ENCODE peak calls at places on chromosomes 2 and 18, in six cellular contexts. Q, S, C, U, X and N are unnamed samples. For H3K79me2, the result is how much of the 10 kb centered on the place peaks cover.

GRCh38 chr2:196587739-196588138 is 51.8 kb upstream of the CCDC150 start:
- DNase-seq in Q (no peak), S (no peak), C (no peak), U (no peak), X (no peak), N (no peak)

GRCh38 chr2:241570961-241571581 is 12.5 kb downstream of the BOK start:
- DNase-seq in Q (peak), S (no peak), C (no peak), U (no peak), X (no peak), N (no peak)

GRCh38 chr18:21682276-21683051 is 22.1 kb downstream of the ABHD3 start:
- DNase-seq in Q (no peak), S (peak), C (no peak), U (no peak), X (no peak), N (no peak)

GRCh38 chr18:48939368-48940097 is 11.2 kb downstream of the SMAD7 start:
- DNase-seq in Q (no peak), S (no peak), C (no peak), U (no peak), X (no peak), N (no peak)

GRCh38 chr2:233098615-233099014 is 38.5 kb downstream of the INPP5D start:
- DNase-seq in Q (peak), S (no peak), C (no peak), U (no peak), X (peak), N (peak)

GRCh38 chr2:164840458-164840929 is 1.1 kb downstream of the COBLL1 start:
- DNase-seq in Q (no peak), S (no peak), C (no peak), U (no peak), X (peak), N (no peak)

GRCh38 chr2:1968988-1969700 is 224.8 kb upstream of the PXDN start:
- DNase-seq in Q (peak), S (no peak), C (no peak), U (no peak), X (no peak), N (no peak)

GRCh38 chr2:5227062-5227699 is 465.0 kb upstream of the SOX11 start:
- DNase-seq in Q (no peak), S (no peak), C (no peak), U (no peak), X (no peak), N (no peak)

GRCh38 chr2:10717630-10718029 is 3.8 kb upstream of the ATP6V1C2 start:
- DNase-seq in Q (no peak), S (no peak), C (no peak), U (no peak), X (no peak), N (no peak)

GRCh38 chr2:210267698-210268097 is 42.5 kb upstream of the ACADL start:
- DNase-seq in Q (no peak), S (no peak), C (no peak), U (no peak), X (no peak), N (no peak)

GRCh38 chr2:55102056-55102812 is 52.0 kb upstream of the RTN4 start:
- DNase-seq in Q (no peak), S (no peak), C (no peak), U (no peak), X (no peak), N (no peak)

DNA sequence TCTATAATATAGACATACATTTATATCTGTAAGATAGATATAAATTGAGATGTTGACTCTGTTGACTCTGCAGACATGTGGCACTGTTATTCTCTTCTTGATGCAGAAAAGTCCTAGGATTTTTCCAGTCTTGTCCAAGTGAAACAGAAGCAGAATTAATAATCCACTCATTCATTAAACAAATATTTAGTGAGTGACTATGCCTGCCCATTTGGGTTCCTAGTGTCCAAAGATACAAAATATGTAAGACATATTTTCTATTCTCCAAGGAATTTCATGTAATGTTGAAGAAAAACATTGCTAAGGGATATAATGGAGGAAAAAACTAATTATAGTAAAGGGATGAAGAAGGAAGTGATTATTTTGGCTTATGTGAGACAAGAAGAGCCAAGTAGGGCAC is 20.1 kb upstream of the PLEKHH2 start:
- DNase-seq in Q (no peak), S (no peak), C (no peak), U (no peak), X (no peak), N (no peak)
- H3K79me2 ChIP-seq in Q (under half), S (under half), C (under half), U (under half), X (under half), N (under half)

GRCh38 chr2:230749111-230749510 is 36.5 kb downstream of the CAB39 start:
- DNase-seq in Q (no peak), S (no peak), C (no peak), U (no peak), X (no peak), N (no peak)

GRCh38 chr2:230751062-230751461 is 38.4 kb downstream of the CAB39 start:
- DNase-seq in Q (no peak), S (no peak), C (no peak), U (no peak), X (no peak), N (no peak)

GRCh38 chr2:230746213-230746612 is 33.6 kb downstream of the CAB39 start:
- DNase-seq in Q (no peak), S (no peak), C (no peak), U (no peak), X (no peak), N (no peak)

DNA sequence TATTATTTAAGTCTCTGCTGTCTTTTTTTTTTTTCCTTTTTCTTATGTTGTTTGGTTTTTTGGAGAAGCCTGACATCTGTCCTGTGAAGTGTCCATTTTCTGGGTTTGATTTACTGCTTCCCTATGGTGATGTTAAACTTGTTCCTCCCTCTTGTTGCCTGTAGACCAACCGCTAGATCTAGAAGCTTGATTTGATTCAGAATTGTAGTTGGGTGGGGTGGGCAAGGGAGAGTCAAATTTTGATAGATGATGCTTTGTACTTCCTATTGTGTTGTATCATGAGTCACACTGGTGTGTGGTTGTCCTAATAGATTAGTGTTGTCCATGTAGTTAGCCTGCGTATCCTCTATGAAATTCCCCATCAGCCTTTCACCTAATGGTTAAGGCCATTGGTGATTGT is 35.4 kb downstream of the CAB39 start:
- DNase-seq in Q (no peak), S (no peak), C (peak), U (no peak), X (no peak), N (no peak)
- TF ChIP-seq SIN3A in Q (no peak), S (no peak), C (no peak), U (no peak), X (no peak), N (no peak)

DNA sequence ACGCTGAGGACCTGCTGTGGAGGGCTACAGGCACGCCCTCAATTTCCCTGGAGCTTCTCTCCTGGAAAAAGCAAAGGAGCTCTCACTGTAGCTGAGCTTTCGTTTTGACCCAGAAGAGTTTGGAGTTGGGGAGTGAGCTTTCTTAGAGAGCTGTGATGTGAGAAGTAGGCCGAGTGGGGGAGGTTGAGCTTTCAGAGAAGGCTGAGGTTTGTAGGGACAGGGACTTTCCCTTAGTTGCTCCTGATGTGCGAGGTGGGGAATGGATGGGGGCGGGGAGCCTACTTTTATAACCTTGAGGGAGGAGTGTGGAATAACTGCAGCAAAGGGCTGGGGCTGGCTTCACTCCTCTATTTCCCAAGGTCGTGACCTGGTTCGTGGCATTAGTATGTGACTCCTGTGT is 47.1 kb downstream of the ZNF532 start:
- DNase-seq in Q (no peak), S (no peak), C (no peak), U (no peak), X (no peak), N (no peak)
- H3K79me2 ChIP-seq in Q (half or more), S (under half), C (under half), U (under half), X (under half), N (under half)

GRCh38 chr2:190514676-190515075 is 19.8 kb downstream of the NEMP2 start:
- DNase-seq in Q (no peak), S (no peak), C (no peak), U (no peak), X (no peak), N (no peak)
- TF ChIP-seq SIN3A in Q (no peak), S (no peak), C (no peak), U (no peak), X (no peak), N (no peak)

DNA sequence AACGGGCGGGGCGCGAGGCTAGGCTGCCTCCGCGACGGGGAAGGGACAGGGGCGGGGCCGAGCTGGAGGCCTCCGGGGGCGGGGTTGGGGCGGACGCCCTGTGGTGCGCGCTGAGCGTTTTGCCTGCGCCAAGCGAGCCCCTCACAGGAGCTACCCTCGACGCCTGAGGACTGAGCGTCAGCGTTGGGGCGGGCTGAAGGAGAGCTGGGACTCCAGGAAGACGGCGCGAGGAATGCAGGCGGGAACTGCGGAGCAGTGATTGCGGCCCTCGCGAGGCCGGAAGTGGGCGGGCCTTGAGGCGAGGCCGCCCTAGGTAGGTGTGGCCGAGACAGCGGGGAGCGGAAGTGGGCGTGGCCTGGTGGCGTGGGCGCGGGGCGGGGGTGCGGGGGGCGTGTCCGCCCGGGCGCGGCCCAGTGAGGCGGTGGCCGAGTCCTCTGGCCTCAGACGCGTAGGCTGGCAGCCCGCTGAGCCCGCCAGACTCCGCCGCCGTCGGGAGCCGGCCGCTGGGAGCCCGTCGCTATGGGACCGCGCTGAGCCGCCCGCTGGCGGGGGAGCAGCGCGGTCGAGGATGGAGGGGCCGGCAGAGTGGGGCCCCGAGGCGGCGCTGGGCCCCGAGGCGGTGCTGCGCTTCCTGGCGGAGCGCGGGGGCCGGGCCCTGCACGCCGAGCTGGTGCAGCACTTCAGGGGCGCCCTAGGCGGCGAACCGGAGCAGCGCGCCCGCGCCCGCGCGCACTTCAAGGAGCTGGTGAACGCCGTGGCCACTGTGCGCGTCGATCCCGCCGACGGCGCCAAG is at the start of the genes SEPTIN10 and SOWAHC:
- DNase-seq in Q (peak), S (peak), C (no peak), U (peak), X (peak), N (peak)
- H3K79me2 ChIP-seq in Q (half or more), S (under half), C (under half), U (under half), X (half or more), N (half or more)

DNA sequence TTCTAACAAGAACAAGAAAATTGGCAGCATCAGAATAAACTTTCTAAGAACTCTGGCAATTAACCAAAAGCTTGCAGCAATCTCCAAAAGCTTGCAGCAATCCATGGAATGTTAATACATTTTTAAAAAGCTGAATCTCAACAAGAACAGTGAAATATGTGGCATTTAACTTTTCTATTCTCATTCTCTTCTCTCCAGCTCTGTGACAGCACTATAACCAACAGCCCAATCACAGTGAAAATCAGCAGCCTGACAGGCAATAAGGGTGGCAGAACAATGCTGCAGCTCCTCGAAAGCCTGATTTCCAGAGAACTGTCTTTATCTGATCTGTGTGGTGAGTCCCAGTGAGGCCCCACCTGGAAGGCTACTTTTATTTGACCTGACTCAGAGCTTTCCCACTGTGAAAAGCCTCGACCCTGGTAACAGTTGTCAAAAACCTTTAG is 60.0 kb downstream of the TMEM131 start:
- DNase-seq in Q (peak), S (no peak), C (peak), U (no peak), X (peak), N (peak)
- TF ChIP-seq SIN3A in Q (peak), S (no peak), C (no peak), U (no peak), X (no peak), N (no peak)